ENCODE peak calls at places on chromosomes 7 and 10, in four cellular contexts. V is fibroblast of lung, S is AG04450, B is Daoy. N is an unnamed sample.

GRCh38 chr7:143331179-143331825 is 15.4 kb downstream of the CLCN1 start:
- DNase-seq in V (peak), S (peak), B (peak), N (peak)

GRCh38 chr7:23470290-23471089 is at the start of gene IGF2BP3:
- DNase-seq in V (peak), S (peak), B (peak), N (peak)

GRCh38 chr7:27071622-27072390 is 24.0 kb downstream of the HOXA1 start:
- DNase-seq in V (no peak), S (no peak), B (no peak), N (peak)

GRCh38 chr7:28016297-28016696 is 164.3 kb downstream of the JAZF1 start:
- DNase-seq in V (no peak), S (no peak), B (no peak), N (no peak)

GRCh38 chr10:123637326-123637880 is 28.8 kb upstream of the GPR26 start:
- DNase-seq in V (no peak), S (no peak), B (peak), N (peak)

GRCh38 chr10:69389827-69390490 is 26.8 kb downstream of the TACR2 start:
- DNase-seq in V (peak), S (no peak), B (peak), N (peak)

GRCh38 chr10:63711361-63711760 is 190.2 kb downstream of the REEP3 start:
- DNase-seq in V (peak), S (no peak), B (peak), N (no peak)

GRCh38 chr7:54960517-54960916 is 58.3 kb upstream of the EGFR start:
- DNase-seq in V (peak), S (no peak), B (peak), N (peak)

GRCh38 chr10:88039496-88040200 is 176.2 kb downstream of the PTEN start:
- DNase-seq in V (no peak), S (no peak), B (peak), N (peak)